ENCODE peak calls at places on chromosome 14, in four cellular contexts. K is A549, O is fibroblast of pulmonary artery, D is WTC11. T is an unnamed sample.

GRCh38 chr14:32933943-32934890 is 4.5 kb upstream of the NPAS3 start:
- DNase-seq in K (no peak), O (peak), D (peak), T (no peak)

GRCh38 chr14:56953884-56954283 is 143.6 kb upstream of the OTX2 start:
- DNase-seq in K (no peak), O (no peak), D (no peak), T (no peak)

GRCh38 chr14:24086193-24086955 is 7.7 kb upstream of the PCK2 start:
- DNase-seq in K (no peak), O (no peak), D (no peak), T (peak)

GRCh38 chr14:77543240-77543551 is 44.6 kb upstream of the ISM2 start:
- DNase-seq in K (no peak), O (no peak), D (no peak), T (no peak)

GRCh38 chr14:104550849-104551728 is 28.5 kb upstream of the C14orf180 start:
- DNase-seq in K (no peak), O (no peak), D (peak), T (no peak)

GRCh38 chr14:100855256-100855930 is 29.5 kb downstream of the MEG3 start:
- DNase-seq in K (peak), O (no peak), D (no peak), T (peak)

GRCh38 chr14:74897642-74898041 is 15.9 kb downstream of the DLST start:
- DNase-seq in K (no peak), O (no peak), D (no peak), T (no peak)

GRCh38 chr14:20417250-20418186 is 4.2 kb upstream of the TEP1 start:
- DNase-seq in K (no peak), O (no peak), D (no peak), T (no peak)

GRCh38 chr14:95023115-95023514 is 134.2 kb downstream of the DICER1 start:
- DNase-seq in K (no peak), O (no peak), D (no peak), T (no peak)

GRCh38 chr14:22096511-22096890 is 422.9 kb upstream of the OR4E1 start:
- DNase-seq in K (no peak), O (no peak), D (no peak), T (no peak)

GRCh38 chr14:24881496-24881895 is 168.5 kb downstream of the STXBP6 start:
- DNase-seq in K (no peak), O (no peak), D (no peak), T (no peak)

GRCh38 chr14:75299064-75299463 is 20.4 kb downstream of the FOS start:
- DNase-seq in K (no peak), O (peak), D (no peak), T (no peak)

GRCh38 chr14:83300454-83301064 is 1766.9 kb upstream of the SEL1L start:
- DNase-seq in K (peak), O (peak), D (no peak), T (no peak)

GRCh38 chr14:35336171-35337073 is 44.2 kb downstream of the PSMA6 start:
- DNase-seq in K (peak), O (peak), D (peak), T (peak)

GRCh38 chr14:32621585-32621984 is 292.5 kb downstream of the AKAP6 start:
- DNase-seq in K (no peak), O (no peak), D (no peak), T (no peak)

GRCh38 chr14:105440992-105441391 is 21.4 kb downstream of the MTA1 start:
- DNase-seq in K (no peak), O (no peak), D (no peak), T (no peak)

GRCh38 chr14:101673873-101674272 is 87.6 kb upstream of the PPP2R5C start:
- DNase-seq in K (no peak), O (no peak), D (no peak), T (no peak)

GRCh38 chr14:64841121-64841611 is 38.5 kb downstream of the SPTB start:
- DNase-seq in K (peak), O (peak), D (peak), T (no peak)

GRCh38 chr14:106346534-106347290 is 820.3 kb downstream of the TMEM121 start:
- DNase-seq in K (no peak), O (no peak), D (no peak), T (no peak)

GRCh38 chr14:105065280-105066228 is at the start of gene GPR132:
- DNase-seq in K (no peak), O (peak), D (no peak), T (no peak)

DNA sequence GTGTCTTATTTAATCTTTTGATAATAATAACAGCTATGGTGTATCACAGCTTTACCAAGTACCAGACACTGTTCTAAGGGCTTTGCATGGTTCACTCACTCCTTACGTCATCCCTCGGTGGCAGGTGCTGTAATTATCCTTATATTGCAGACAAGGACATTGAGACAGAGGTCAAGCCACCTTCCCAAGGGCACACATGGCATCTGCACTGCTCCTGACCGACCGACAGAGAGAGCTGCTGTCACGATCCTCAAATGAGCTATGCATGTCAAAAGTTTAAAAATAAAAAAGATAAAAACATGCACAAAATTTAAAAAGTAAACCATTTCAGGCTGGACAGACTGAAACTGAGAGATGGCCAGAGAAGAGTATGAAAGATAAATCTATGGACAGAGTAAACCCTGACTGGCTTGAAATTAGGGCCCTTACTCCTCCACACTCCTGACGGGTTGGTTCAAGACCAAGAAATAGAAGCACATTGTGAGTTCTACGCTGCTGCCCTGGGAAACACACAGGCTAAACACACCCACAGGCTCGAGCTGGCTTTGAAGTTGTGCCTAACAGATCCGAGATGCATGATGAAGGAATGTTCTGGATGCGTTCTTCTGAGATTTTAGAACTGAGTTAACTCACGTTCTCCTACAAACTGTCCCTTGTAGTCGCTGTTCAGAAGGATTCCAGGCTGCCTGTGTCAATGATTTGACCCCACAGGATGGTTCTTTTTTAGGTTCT is 268.7 kb downstream of the ZFP36L1 start:
- DNase-seq in K (no peak), O (peak), D (no peak), T (no peak)
- TF ChIP-seq CTCF in K (no peak), O (peak), D (no peak), T (peak)

GRCh38 chr14:89042021-89042420 is 217.6 kb downstream of the TTC8 start:
- DNase-seq in K (no peak), O (no peak), D (no peak), T (no peak)

GRCh38 chr14:89037065-89037464 is 212.6 kb downstream of the TTC8 start:
- DNase-seq in K (no peak), O (no peak), D (no peak), T (no peak)

GRCh38 chr14:89040080-89040437 is 215.6 kb downstream of the TTC8 start:
- DNase-seq in K (no peak), O (no peak), D (no peak), T (no peak)

GRCh38 chr14:89041245-89041585 is 216.8 kb downstream of the TTC8 start:
- DNase-seq in K (no peak), O (no peak), D (no peak), T (no peak)

DNA sequence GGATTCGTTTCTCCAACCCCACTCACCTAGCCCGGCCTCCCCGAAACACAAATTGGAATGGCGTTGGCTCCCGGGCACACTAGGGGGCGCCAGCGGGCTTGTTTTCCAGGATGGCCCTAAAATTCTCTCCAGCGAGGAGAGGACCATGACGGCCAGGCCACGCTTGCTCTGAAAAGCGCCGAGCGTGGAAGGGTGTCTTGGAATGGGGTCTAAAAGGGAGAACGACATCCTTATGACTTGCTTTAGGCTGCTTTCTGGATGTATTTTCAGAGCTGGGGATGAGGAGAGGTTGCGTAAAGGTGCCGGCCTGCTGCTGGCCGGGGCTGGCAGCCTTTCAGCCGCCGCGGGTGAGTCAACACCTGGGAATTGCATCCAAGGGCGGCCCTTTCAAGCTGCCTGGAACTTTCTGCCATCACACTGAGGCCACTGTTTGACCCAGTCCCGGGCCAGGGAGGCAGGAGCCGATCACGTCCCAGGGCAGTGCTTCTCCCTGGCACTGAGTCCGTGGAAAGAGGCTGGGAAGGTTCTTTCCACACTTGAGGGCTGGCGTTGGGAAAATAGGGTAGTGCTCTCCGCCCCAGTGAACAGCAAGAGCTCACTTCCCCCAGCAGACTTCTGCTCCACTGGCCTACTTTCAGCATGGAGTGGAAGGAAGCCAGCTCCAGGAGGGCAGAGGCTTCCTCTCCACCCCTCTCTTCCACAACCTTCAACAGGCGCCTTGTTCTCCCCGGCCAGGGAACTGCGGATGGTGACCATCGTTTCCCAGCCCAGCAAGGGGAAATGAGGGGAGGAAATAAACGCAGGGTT is 216.2 kb downstream of the TTC8 start:
- DNase-seq in K (peak), O (peak), D (peak), T (no peak)
- TF ChIP-seq CTCF in K (peak), O (peak), D (peak), T (peak)

GRCh38 chr14:54942913-54943312 is 40.3 kb upstream of the GCH1 start:
- DNase-seq in K (no peak), O (no peak), D (no peak), T (no peak)

GRCh38 chr14:54946500-54946899 is 43.9 kb upstream of the GCH1 start:
- DNase-seq in K (no peak), O (no peak), D (no peak), T (no peak)

GRCh38 chr14:54944737-54945391 is 42.2 kb upstream of the GCH1 start:
- DNase-seq in K (no peak), O (no peak), D (no peak), T (no peak)

DNA sequence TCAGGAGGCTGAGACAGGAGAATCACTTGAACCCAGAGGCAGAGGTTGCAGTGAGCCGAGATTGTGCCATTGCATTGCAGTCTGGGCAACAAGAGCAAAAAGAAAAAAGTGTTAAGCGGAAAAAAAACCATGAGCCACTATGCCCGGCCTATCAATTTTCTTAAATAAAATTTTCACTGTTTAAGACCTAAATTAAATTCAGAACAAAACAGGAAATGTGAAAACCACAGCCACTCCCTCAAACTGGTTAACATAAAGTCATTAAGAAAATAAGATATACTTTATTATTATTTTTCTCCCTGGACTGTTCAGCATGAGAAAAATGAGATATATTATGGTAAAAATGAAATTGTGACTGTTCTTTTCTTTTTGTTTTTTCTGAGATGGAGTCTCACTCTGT is 44.6 kb upstream of the GCH1 start:
- DNase-seq in K (no peak), O (no peak), D (no peak), T (no peak)
- TF ChIP-seq CTCF in K (no peak), O (no peak), D (no peak), T (no peak)

DNA sequence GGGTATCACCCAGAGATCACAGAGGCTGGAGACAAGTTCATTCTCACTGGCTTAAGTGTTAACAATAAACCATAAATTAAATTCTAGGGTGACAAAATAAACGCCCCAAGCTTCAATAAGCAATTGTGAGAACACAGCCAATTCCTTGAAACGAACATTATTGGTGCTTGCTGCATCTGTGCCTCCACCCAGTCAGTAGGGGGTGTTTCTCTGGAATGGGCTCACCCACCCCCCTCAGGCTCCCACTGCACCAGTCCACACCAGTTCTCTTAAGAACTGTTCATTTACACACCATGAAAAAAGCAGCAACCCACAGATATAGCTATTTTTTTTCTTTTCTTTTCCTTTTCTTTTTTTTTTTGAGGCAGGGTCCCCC is 34.7 kb downstream of the CDC42BPB start:
- DNase-seq in K (no peak), O (no peak), D (no peak), T (no peak)
- TF ChIP-seq CTCF in K (no peak), O (no peak), D (no peak), T (peak)

DNA sequence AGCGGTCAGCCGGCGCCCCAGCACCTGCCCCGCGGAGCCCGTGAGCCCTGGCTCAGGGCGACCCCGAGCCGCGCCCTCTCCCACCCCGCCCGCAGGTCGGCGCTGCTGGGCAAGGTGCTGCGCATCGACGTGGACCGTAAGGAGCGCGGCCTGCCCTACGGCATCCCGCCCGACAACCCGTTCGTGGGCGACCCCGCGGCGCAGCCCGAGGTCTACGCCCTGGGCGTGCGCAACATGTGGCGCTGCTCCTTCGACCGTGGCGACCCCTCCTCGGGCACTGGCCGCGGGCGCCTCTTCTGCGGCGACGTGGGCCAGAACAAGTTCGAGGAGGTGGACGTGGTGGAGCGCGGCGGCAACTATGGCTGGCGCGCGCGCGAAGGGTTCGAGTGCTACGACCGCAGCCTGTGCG is 14.4 kb downstream of the HHIPL1 start:
- DNase-seq in K (no peak), O (no peak), D (peak), T (no peak)
- TF ChIP-seq CTCF in K (no peak), O (no peak), D (peak), T (no peak)

DNA sequence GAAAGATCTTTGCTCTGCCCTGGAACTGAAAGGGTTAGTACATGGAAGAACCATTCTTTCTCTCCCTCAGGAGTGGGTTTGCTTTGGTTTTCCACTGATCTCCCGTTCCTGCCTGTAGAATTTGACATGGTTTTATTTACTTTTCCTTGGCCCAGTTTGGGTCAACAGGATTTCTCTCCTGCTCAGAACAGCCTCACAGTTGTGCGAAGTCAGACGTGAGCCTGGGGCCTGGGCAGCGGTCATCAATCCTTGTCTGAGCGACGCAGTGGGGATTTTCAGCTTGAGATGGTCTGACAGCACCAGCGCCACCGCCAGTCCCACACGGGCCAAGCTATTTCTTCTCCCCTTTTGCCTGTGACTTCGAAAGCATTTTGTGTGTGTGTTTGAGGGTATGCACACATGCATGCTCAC is 58.2 kb downstream of the SMOC1 start:
- DNase-seq in K (no peak), O (no peak), D (no peak), T (no peak)
- TF ChIP-seq CTCF in K (no peak), O (no peak), D (no peak), T (no peak)

T was measured in chondrocyte.